ENCODE peak calls at places on chromosome 17, in eight cellular contexts. A, T, U, I, C, X, V and P are unnamed samples.

GRCh38 chr17:17752822-17753448 is 71.7 kb downstream of the RAI1 start:
- ATAC-seq in A (no peak), T (no peak), U (no peak), I (no peak), C (no peak), X (no peak), V (no peak), P (no peak)

GRCh38 chr17:63645775-63646491 is 23.7 kb downstream of the MAP3K3 start:
- ATAC-seq in A (no peak), T (peak), U (no peak), I (no peak), C (no peak), X (no peak), V (peak), P (no peak)

GRCh38 chr17:12680407-12680897 is 14.8 kb downstream of the MYOCD start:
- ATAC-seq in A (no peak), T (no peak), U (peak), I (no peak), C (no peak), X (no peak), V (no peak), P (no peak)

GRCh38 chr17:56347646-56348045 is 194.4 kb downstream of the ANKFN1 start:
- ATAC-seq in A (no peak), T (no peak), U (no peak), I (no peak), C (no peak), X (no peak), V (no peak), P (no peak)

GRCh38 chr17:59671386-59671785 is 35.8 kb downstream of the PTRH2 start:
- ATAC-seq in A (peak), T (no peak), U (no peak), I (no peak), C (peak), X (no peak), V (no peak), P (no peak)

GRCh38 chr17:43986225-43986981 is 18.0 kb upstream of the NAGS start:
- ATAC-seq in A (no peak), T (no peak), U (no peak), I (no peak), C (no peak), X (no peak), V (no peak), P (no peak)

GRCh38 chr17:13562271-13562800 is 39.4 kb downstream of the HS3ST3A1 start:
- ATAC-seq in A (no peak), T (no peak), U (no peak), I (peak), C (no peak), X (no peak), V (no peak), P (peak)

GRCh38 chr17:48439875-48440505 is 10.0 kb upstream of the SKAP1 start:
- ATAC-seq in A (peak), T (no peak), U (no peak), I (no peak), C (peak), X (peak), V (no peak), P (no peak)

GRCh38 chr17:66549312-66549705 is 246.9 kb downstream of the PRKCA start:
- ATAC-seq in A (no peak), T (no peak), U (no peak), I (no peak), C (no peak), X (no peak), V (no peak), P (peak)